ENCODE peak calls at places on chromosomes 7 and 10, in seven cellular contexts. J is lower lobe of right lung; C is mucosa of descending colon; N is activated T-cell treated with anti-CD3 and anti-CD28 coated beads, Interleukin-2, amount 50 U/mL, for 72 hours; G is stimulated activated memory B cell treated with anti-CD40 and anti-IgM and Interleukin-4, amounts not matched to agents 10 μg/mL and 1 μg/mL and 100 μg/mL, for 72 hours; H is activated CD8-positive, alpha-beta memory T cell treated with anti-CD3 and anti-CD28 coated beads, Interleukin-2, amount 10 ng/mL, durations not matched to agents 7 days and 5 days; U is Right ventricle myocardium superior. F is an unnamed sample.

GRCh38 chr10:106436123-106436740 is 728.3 kb downstream of the SORCS1 start:
- ATAC-seq in U (no peak), J (no peak), C (no peak), N (no peak), G (no peak), H (no peak), F (no peak)

GRCh38 chr7:128934361-128935352 is 3.1 kb upstream of the IRF5 start:
- ATAC-seq in J (peak), U (peak), H (no peak), G (peak), N (no peak), C (no peak), F (no peak)

GRCh38 chr7:130822642-130823041 is 88.6 kb upstream of the KLF14 start:
- ATAC-seq in U (no peak), J (no peak), H (no peak), C (no peak), G (no peak), N (peak), F (peak)

GRCh38 chr10:11934262-11934661 is 108.3 kb downstream of the UPF2 start:
- ATAC-seq in G (no peak), H (no peak), J (no peak), U (no peak), C (peak), N (no peak), F (no peak)

GRCh38 chr7:41107330-41107937 is 595.5 kb downstream of the INHBA start:
- ATAC-seq in U (no peak), N (no peak), J (no peak), G (peak), C (no peak), H (no peak), F (no peak)

GRCh38 chr7:36735172-36735571 is 10.9 kb upstream of the AOAH start:
- ATAC-seq in C (no peak), J (no peak), H (peak), G (no peak), N (peak), U (no peak), F (peak)

GRCh38 chr7:68929712-68930395 is 668.4 kb upstream of the AUTS2 start:
- ATAC-seq in J (peak), G (no peak), U (peak), C (no peak), H (no peak), N (no peak), F (no peak)

GRCh38 chr10:132311338-132311939 is 3.7 kb upstream of the STK32C start:
- ATAC-seq in G (no peak), C (no peak), J (no peak), N (no peak), U (no peak), H (no peak), F (no peak)

GRCh38 chr10:17026686-17027485 is 102.7 kb downstream of the CUBN start:
- ATAC-seq in J (peak), G (peak), U (no peak), C (peak), N (peak), H (peak), F (peak)

GRCh38 chr7:47946581-47947354 is 1.5 kb downstream of the PKD1L1 start:
- ATAC-seq in C (no peak), J (no peak), N (peak), U (no peak), H (no peak), G (no peak), F (peak)

GRCh38 chr10:103472005-103472404 is 7.0 kb downstream of the CALHM3 start:
- ATAC-seq in N (no peak), U (no peak), G (peak), J (no peak), C (peak), H (peak), F (no peak)

GRCh38 chr10:67438605-67439258 is 257.3 kb downstream of the CTNNA3 start:
- ATAC-seq in G (no peak), C (no peak), J (no peak), U (peak), N (no peak), H (no peak), F (no peak)

GRCh38 chr7:26593405-26593804 is 271.0 kb downstream of the SKAP2 start:
- ATAC-seq in N (no peak), U (peak), G (no peak), H (no peak), C (no peak), J (no peak), F (no peak)

GRCh38 chr7:44078521-44078920 is 3.8 kb downstream of the POLM start:
- ATAC-seq in N (no peak), U (no peak), H (no peak), G (no peak), C (no peak), J (no peak), F (no peak)

GRCh38 chr10:69439350-69439739 is 11.9 kb upstream of the TSPAN15 start:
- ATAC-seq in C (peak), U (no peak), J (peak), H (no peak), N (no peak), G (no peak), F (no peak)

GRCh38 chr7:122100021-122100420 is 44.0 kb downstream of the AASS start:
- ATAC-seq in H (no peak), G (no peak), J (no peak), C (no peak), U (no peak), N (no peak), F (no peak)

GRCh38 chr10:16965740-16966447 is 148.7 kb upstream of the RSU1 start:
- ATAC-seq in N (no peak), U (peak), H (no peak), C (peak), J (peak), G (no peak), F (no peak)

GRCh38 chr10:116274141-116274861 is 1.3 kb upstream of the GFRA1 start:
- ATAC-seq in C (peak), G (peak), U (no peak), J (no peak), N (no peak), H (no peak), F (no peak)

GRCh38 chr7:70681111-70681846 is 450.7 kb upstream of the GALNT17 start:
- ATAC-seq in G (no peak), N (no peak), H (no peak), U (no peak), J (no peak), C (no peak), F (peak)

GRCh38 chr10:86188796-86189558 is 177.6 kb downstream of the GRID1 start:
- ATAC-seq in G (no peak), C (no peak), N (no peak), U (no peak), J (no peak), H (no peak), F (no peak)

GRCh38 chr7:17564678-17565209 is 266.3 kb downstream of the AHR start:
- ATAC-seq in G (no peak), C (no peak), N (no peak), U (no peak), H (no peak), J (no peak), F (no peak)

GRCh38 chr7:101718747-101719260 is 89.7 kb upstream of the MYL10 start:
- ATAC-seq in H (no peak), C (no peak), G (no peak), N (no peak), U (no peak), J (no peak), F (no peak)

GRCh38 chr10:97733256-97733655 is 3.7 kb upstream of the ZFYVE27 start:
- ATAC-seq in C (no peak), J (no peak), N (no peak), H (no peak), U (no peak), G (no peak), F (no peak)

GRCh38 chr7:17772581-17773288 is 167.6 kb downstream of the SNX13 start:
- ATAC-seq in C (peak), U (peak), N (peak), H (peak), J (no peak), G (no peak), F (no peak)

F was measured in activated T-helper 17 cell treated with anti-CD3 and anti-CD28 coated beads, Interleukin-2, amount 50 U/mL, for 72 hours.